ENCODE peak calls at places on chromosomes 11 and 22, in five cellular contexts. G, C, M, R and D are unnamed samples.

GRCh38 chr11:35786918-35787557 is 124.5 kb downstream of the TRIM44 start:
- DNase-seq in G (no peak), C (no peak), M (no peak), R (no peak), D (no peak)

GRCh38 chr22:30867746-30868662 is 100.6 kb downstream of the MORC2 start:
- DNase-seq in G (no peak), C (no peak), M (no peak), R (no peak), D (no peak)

GRCh38 chr11:9568854-9569587 is 4.4 kb upstream of the WEE1 start:
- DNase-seq in G (no peak), C (no peak), M (peak), R (peak), D (peak)

GRCh38 chr22:25700996-25701815 is 40.8 kb upstream of the MYO18B start:
- DNase-seq in G (no peak), C (no peak), M (peak), R (no peak), D (no peak)

GRCh38 chr11:9494316-9494715 is 33.5 kb downstream of the ZNF143 start:
- DNase-seq in G (no peak), C (no peak), M (no peak), R (no peak), D (no peak)

GRCh38 chr22:43378011-43378704 is 33.7 kb upstream of the MPPED1 start:
- DNase-seq in G (no peak), C (no peak), M (peak), R (no peak), D (peak)

GRCh38 chr11:1569251-1569780 is 2.8 kb downstream of the DUSP8 start:
- DNase-seq in G (no peak), C (no peak), M (no peak), R (no peak), D (no peak)

GRCh38 chr11:13929551-13929950 is 33.0 kb upstream of the SPON1 start:
- DNase-seq in G (no peak), C (no peak), M (no peak), R (no peak), D (no peak)

GRCh38 chr11:119975561-119976152 is 162.3 kb downstream of the TRIM29 start:
- DNase-seq in G (no peak), C (no peak), M (no peak), R (no peak), D (no peak)

GRCh38 chr11:68037481-68038225 is 1.2 kb upstream of the TCIRG1 start:
- DNase-seq in G (no peak), C (no peak), M (no peak), R (no peak), D (no peak)

GRCh38 chr11:46659908-46660307 is 40.5 kb downstream of the ARHGAP1 start:
- DNase-seq in G (no peak), C (no peak), M (peak), R (no peak), D (no peak)

GRCh38 chr22:27685971-27686370 is 115.6 kb downstream of the MN1 start:
- DNase-seq in G (no peak), C (no peak), M (no peak), R (no peak), D (no peak)

GRCh38 chr11:32830796-32831195 is 1.1 kb downstream of the PRRG4 start:
- DNase-seq in G (no peak), C (no peak), M (no peak), R (peak), D (no peak)